ENCODE peak calls at places on chromosomes 1 and 21, in five cellular contexts. One of them, this sample, is unnamed.

GRCh38 chr1:59005491-59006308 is 221.9 kb upstream of the JUN start:
- DNase-seq in fibroblast of gingiva: no peak
- DNase-seq in activated T-cell treated with anti-CD3 and anti-CD28 coated beads, Interleukin-2, amount 50 U/mL, for 72 hours: no peak
- DNase-seq in activated CD4-positive, alpha-beta T cell treated with anti-CD3 and anti-CD28 coated beads, Interleukin-2, amount 50 U/mL, for 24 hours: no peak
- DNase-seq in mesendoderm: no peak
- DNase-seq in this sample: no peak

GRCh38 chr1:48203287-48203900 is 19.1 kb upstream of the SLC5A9 start:
- DNase-seq in fibroblast of gingiva: no peak
- DNase-seq in activated T-cell treated with anti-CD3 and anti-CD28 coated beads, Interleukin-2, amount 50 U/mL, for 72 hours: no peak
- DNase-seq in activated CD4-positive, alpha-beta T cell treated with anti-CD3 and anti-CD28 coated beads, Interleukin-2, amount 50 U/mL, for 24 hours: no peak
- DNase-seq in mesendoderm: peak
- DNase-seq in this sample: no peak

GRCh38 chr1:235597867-235598553 is 51.6 kb downstream of the GNG4 start:
- DNase-seq in fibroblast of gingiva: peak
- DNase-seq in activated T-cell treated with anti-CD3 and anti-CD28 coated beads, Interleukin-2, amount 50 U/mL, for 72 hours: no peak
- DNase-seq in activated CD4-positive, alpha-beta T cell treated with anti-CD3 and anti-CD28 coated beads, Interleukin-2, amount 50 U/mL, for 24 hours: no peak
- DNase-seq in mesendoderm: peak
- DNase-seq in this sample: no peak

GRCh38 chr1:174417921-174418320 is 29.8 kb upstream of the GPR52 start:
- DNase-seq in fibroblast of gingiva: no peak
- DNase-seq in activated T-cell treated with anti-CD3 and anti-CD28 coated beads, Interleukin-2, amount 50 U/mL, for 72 hours: no peak
- DNase-seq in activated CD4-positive, alpha-beta T cell treated with anti-CD3 and anti-CD28 coated beads, Interleukin-2, amount 50 U/mL, for 24 hours: no peak
- DNase-seq in mesendoderm: no peak
- DNase-seq in this sample: no peak

GRCh38 chr1:8142955-8143629 is 117.0 kb upstream of the ERRFI1 start:
- DNase-seq in fibroblast of gingiva: no peak
- DNase-seq in activated T-cell treated with anti-CD3 and anti-CD28 coated beads, Interleukin-2, amount 50 U/mL, for 72 hours: no peak
- DNase-seq in activated CD4-positive, alpha-beta T cell treated with anti-CD3 and anti-CD28 coated beads, Interleukin-2, amount 50 U/mL, for 24 hours: no peak
- DNase-seq in mesendoderm: no peak
- DNase-seq in this sample: no peak

GRCh38 chr1:48753293-48753692 is 23.4 kb downstream of the BEND5 start:
- DNase-seq in fibroblast of gingiva: no peak
- DNase-seq in activated T-cell treated with anti-CD3 and anti-CD28 coated beads, Interleukin-2, amount 50 U/mL, for 72 hours: no peak
- DNase-seq in activated CD4-positive, alpha-beta T cell treated with anti-CD3 and anti-CD28 coated beads, Interleukin-2, amount 50 U/mL, for 24 hours: no peak
- DNase-seq in mesendoderm: no peak
- DNase-seq in this sample: no peak

GRCh38 chr1:214380418-214380817 is 99.5 kb downstream of the SMYD2 start:
- DNase-seq in fibroblast of gingiva: no peak
- DNase-seq in activated T-cell treated with anti-CD3 and anti-CD28 coated beads, Interleukin-2, amount 50 U/mL, for 72 hours: no peak
- DNase-seq in activated CD4-positive, alpha-beta T cell treated with anti-CD3 and anti-CD28 coated beads, Interleukin-2, amount 50 U/mL, for 24 hours: no peak
- DNase-seq in mesendoderm: peak
- DNase-seq in this sample: no peak

GRCh38 chr1:203589201-203589600 is 37.4 kb upstream of the ATP2B4 start:
- DNase-seq in fibroblast of gingiva: no peak
- DNase-seq in activated T-cell treated with anti-CD3 and anti-CD28 coated beads, Interleukin-2, amount 50 U/mL, for 72 hours: no peak
- DNase-seq in activated CD4-positive, alpha-beta T cell treated with anti-CD3 and anti-CD28 coated beads, Interleukin-2, amount 50 U/mL, for 24 hours: no peak
- DNase-seq in mesendoderm: no peak
- DNase-seq in this sample: no peak

GRCh38 chr21:31986035-31986856 is 113.4 kb downstream of the HUNK start:
- DNase-seq in fibroblast of gingiva: no peak
- DNase-seq in activated T-cell treated with anti-CD3 and anti-CD28 coated beads, Interleukin-2, amount 50 U/mL, for 72 hours: no peak
- DNase-seq in activated CD4-positive, alpha-beta T cell treated with anti-CD3 and anti-CD28 coated beads, Interleukin-2, amount 50 U/mL, for 24 hours: no peak
- DNase-seq in mesendoderm: no peak
- DNase-seq in this sample: no peak